ENCODE peak calls at places on chromosomes 1 and 21, in four cellular contexts. D is skeletal muscle cell, Y is cardiac muscle cell, Z is mesendoderm. O is an unnamed sample.

GRCh38 chr1:6121651-6122370 is 58.3 kb downstream of the CHD5 start:
- DNase-seq in D (no peak), Y (no peak), Z (no peak), O (no peak)

GRCh38 chr1:229408458-229409037 is 25.3 kb downstream of the ACTA1 start:
- DNase-seq in D (peak; percentile 11), Y (peak; percentile 57), Z (peak; percentile 94), O (no peak)

GRCh38 chr1:203361843-203362524 is 11.1 kb upstream of the FMOD start:
- DNase-seq in D (no peak), Y (no peak), Z (no peak), O (no peak)

GRCh38 chr1:119613769-119614358 is 34.2 kb downstream of the ZNF697 start:
- DNase-seq in D (peak; percentile 49), Y (peak; percentile 91), Z (peak; percentile 93), O (peak; percentile 23)

GRCh38 chr1:205576011-205576410 is 55.8 kb downstream of the ELK4 start:
- DNase-seq in D (no peak), Y (no peak), Z (no peak), O (no peak)

GRCh38 chr1:31985430-31985829 is 28.2 kb upstream of the KHDRBS1 start:
- DNase-seq in D (no peak), Y (no peak), Z (no peak), O (no peak)

GRCh38 chr1:65011983-65012382 is 45.6 kb upstream of the JAK1 start:
- DNase-seq in D (no peak), Y (no peak), Z (no peak), O (no peak)

GRCh38 chr1:102595106-102595505 is 513.2 kb downstream of the COL11A1 start:
- DNase-seq in D (no peak), Y (no peak), Z (peak; percentile 1), O (no peak)

GRCh38 chr1:30807318-30808066 is 49.9 kb upstream of the LAPTM5 start:
- DNase-seq in D (peak; percentile 47), Y (no peak), Z (no peak), O (no peak)

GRCh38 chr1:101198842-101199636 is 37.8 kb upstream of the S1PR1 start:
- DNase-seq in D (no peak), Y (no peak), Z (no peak), O (no peak)

GRCh38 chr1:63269571-63269970 is 52.8 kb upstream of the FOXD3 start:
- DNase-seq in D (no peak), Y (no peak), Z (no peak), O (no peak)

GRCh38 chr1:168101336-168101735 is 35.4 kb downstream of the GPR161 start:
- DNase-seq in D (no peak), Y (no peak), Z (no peak), O (no peak)

GRCh38 chr1:16156848-16157495 is 1.1 kb upstream of the EPHA2 start:
- DNase-seq in D (no peak), Y (no peak), Z (peak; percentile 75), O (no peak)

GRCh38 chr1:43422995-43423671 is 30.6 kb downstream of the HYI start:
- DNase-seq in D (no peak), Y (no peak), Z (no peak), O (no peak)

GRCh38 chr1:58583496-58583895 is 6.4 kb upstream of the TACSTD2 start:
- DNase-seq in D (no peak), Y (no peak), Z (no peak), O (no peak)

GRCh38 chr21:39094847-39095525 is 88.3 kb downstream of the PSMG1 start:
- DNase-seq in D (no peak), Y (no peak), Z (peak; percentile 45), O (no peak)

GRCh38 chr1:67110352-67110751 is 24.4 kb downstream of the C1orf141 start:
- DNase-seq in D (no peak), Y (no peak), Z (no peak), O (no peak)

GRCh38 chr1:224542783-224543440 is 73.2 kb upstream of the CNIH3 start:
- DNase-seq in D (peak; percentile 92), Y (no peak), Z (peak; percentile 86), O (no peak)

GRCh38 chr1:109214695-109215623 is 1.2 kb downstream of the SARS1 start:
- DNase-seq in D (peak; percentile 85), Y (peak; percentile 27), Z (peak; percentile 93), O (no peak)

GRCh38 chr1:66517959-66518358 is 16.0 kb upstream of the SGIP1 start:
- DNase-seq in D (no peak), Y (no peak), Z (no peak), O (no peak)

GRCh38 chr1:41486892-41487728 is 2.6 kb upstream of the EDN2 start:
- DNase-seq in D (no peak), Y (peak; percentile 55), Z (peak; percentile 53), O (no peak)

GRCh38 chr1:14970115-14970798 is 183.3 kb upstream of the TMEM51 start:
- DNase-seq in D (no peak), Y (no peak), Z (peak; percentile 86), O (no peak)